ENCODE peak calls at places on chromosomes 16 and 17, in eight cellular contexts. One of them, this sample, is unnamed.

GRCh38 chr16:89026121-89026612 is 49.2 kb upstream of the CBFA2T3 start:
- DNase-seq in thyroid gland: no peak
- DNase-seq in ovary: no peak
- DNase-seq in PC-9: no peak
- DNase-seq in cardiac fibroblast: no peak
- DNase-seq in upper lobe of right lung: peak
- DNase-seq in omental fat pad: no peak
- DNase-seq in WTC11: peak
- DNase-seq in this sample: no peak

GRCh38 chr16:51648521-51648920 is 497.5 kb upstream of the SALL1 start:
- DNase-seq in ovary: no peak
- DNase-seq in omental fat pad: no peak
- DNase-seq in PC-9: no peak
- DNase-seq in thyroid gland: no peak
- DNase-seq in upper lobe of right lung: no peak
- DNase-seq in WTC11: no peak
- DNase-seq in cardiac fibroblast: peak
- DNase-seq in this sample: no peak

GRCh38 chr17:10420811-10421210 is 939 bp downstream of the MYH8 start:
- DNase-seq in PC-9: no peak
- DNase-seq in thyroid gland: no peak
- DNase-seq in cardiac fibroblast: no peak
- DNase-seq in omental fat pad: no peak
- DNase-seq in WTC11: no peak
- DNase-seq in upper lobe of right lung: no peak
- DNase-seq in ovary: no peak
- DNase-seq in this sample: no peak

GRCh38 chr17:80124351-80124981 is 22.5 kb downstream of the EIF4A3 start:
- DNase-seq in ovary: no peak
- DNase-seq in WTC11: peak
- DNase-seq in cardiac fibroblast: peak
- DNase-seq in thyroid gland: peak
- DNase-seq in upper lobe of right lung: no peak
- DNase-seq in PC-9: peak
- DNase-seq in omental fat pad: no peak
- DNase-seq in this sample: no peak

GRCh38 chr16:82735176-82735575 is 108.4 kb downstream of the CDH13 start:
- DNase-seq in PC-9: no peak
- DNase-seq in ovary: no peak
- DNase-seq in thyroid gland: peak
- DNase-seq in upper lobe of right lung: no peak
- DNase-seq in cardiac fibroblast: peak
- DNase-seq in omental fat pad: no peak
- DNase-seq in WTC11: no peak
- DNase-seq in this sample: no peak

GRCh38 chr17:43389022-43389947 is 9.5 kb upstream of the ARL4D start:
- DNase-seq in ovary: peak
- DNase-seq in upper lobe of right lung: peak
- DNase-seq in omental fat pad: peak
- DNase-seq in thyroid gland: peak
- DNase-seq in cardiac fibroblast: peak
- DNase-seq in WTC11: peak
- DNase-seq in PC-9: peak
- DNase-seq in this sample: peak

GRCh38 chr17:80160536-80160935 is 9.3 kb upstream of the CARD14 start:
- DNase-seq in thyroid gland: no peak
- DNase-seq in WTC11: no peak
- DNase-seq in upper lobe of right lung: no peak
- DNase-seq in cardiac fibroblast: no peak
- DNase-seq in ovary: no peak
- DNase-seq in omental fat pad: no peak
- DNase-seq in PC-9: no peak
- DNase-seq in this sample: no peak

GRCh38 chr16:84277244-84277823 is 17.3 kb upstream of the WFDC1 start:
- DNase-seq in WTC11: peak
- DNase-seq in upper lobe of right lung: peak
- DNase-seq in thyroid gland: peak
- DNase-seq in ovary: peak
- DNase-seq in PC-9: no peak
- DNase-seq in omental fat pad: peak
- DNase-seq in cardiac fibroblast: peak
- DNase-seq in this sample: peak

GRCh38 chr17:7060165-7060890 is 16.4 kb upstream of the SLC16A11 start:
- DNase-seq in upper lobe of right lung: no peak
- DNase-seq in PC-9: peak
- DNase-seq in WTC11: no peak
- DNase-seq in cardiac fibroblast: peak
- DNase-seq in ovary: no peak
- DNase-seq in omental fat pad: no peak
- DNase-seq in thyroid gland: no peak
- DNase-seq in this sample: no peak

GRCh38 chr17:17348872-17349723 is 45.9 kb downstream of the NT5M start:
- DNase-seq in thyroid gland: no peak
- DNase-seq in ovary: peak
- DNase-seq in PC-9: no peak
- DNase-seq in upper lobe of right lung: peak
- DNase-seq in cardiac fibroblast: peak
- DNase-seq in omental fat pad: no peak
- DNase-seq in WTC11: no peak
- DNase-seq in this sample: no peak

GRCh38 chr16:23369416-23369815 is 67.3 kb downstream of the SCNN1B start:
- DNase-seq in ovary: no peak
- DNase-seq in PC-9: no peak
- DNase-seq in thyroid gland: no peak
- DNase-seq in WTC11: no peak
- DNase-seq in cardiac fibroblast: no peak
- DNase-seq in upper lobe of right lung: no peak
- DNase-seq in omental fat pad: no peak
- DNase-seq in this sample: no peak

GRCh38 chr17:63694229-63694973 is 5.5 kb downstream of the LIMD2 start:
- DNase-seq in ovary: no peak
- DNase-seq in omental fat pad: no peak
- DNase-seq in WTC11: no peak
- DNase-seq in PC-9: no peak
- DNase-seq in cardiac fibroblast: no peak
- DNase-seq in thyroid gland: no peak
- DNase-seq in upper lobe of right lung: no peak
- DNase-seq in this sample: no peak

GRCh38 chr16:89593841-89594240 is 18.3 kb downstream of the CPNE7 start:
- DNase-seq in thyroid gland: no peak
- DNase-seq in WTC11: no peak
- DNase-seq in omental fat pad: no peak
- DNase-seq in upper lobe of right lung: no peak
- DNase-seq in PC-9: no peak
- DNase-seq in ovary: no peak
- DNase-seq in cardiac fibroblast: no peak
- DNase-seq in this sample: no peak

DNA sequence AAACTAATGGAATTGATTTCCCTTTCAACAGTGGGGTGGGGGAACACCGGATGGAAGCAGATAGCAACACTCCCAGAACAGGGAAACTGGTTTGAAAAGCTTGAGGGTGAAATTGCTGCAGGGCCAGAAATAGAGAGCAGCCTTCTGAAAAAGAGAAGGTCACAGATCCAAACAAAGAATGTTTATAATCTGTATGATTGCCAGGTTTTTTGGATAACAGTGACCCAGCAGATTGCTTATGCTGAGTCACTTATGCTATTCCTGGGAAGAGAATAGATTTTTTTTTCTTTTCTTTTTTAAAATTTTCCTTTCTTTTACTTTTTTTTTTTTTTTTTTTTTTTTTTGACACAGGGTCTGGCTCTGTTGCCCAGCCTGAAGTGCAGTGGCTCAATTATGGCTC is 641.3 kb downstream of the KCNJ2 start:
- DNase-seq in PC-9: no peak
- DNase-seq in WTC11: no peak
- DNase-seq in ovary: no peak
- DNase-seq in cardiac fibroblast: peak
- DNase-seq in upper lobe of right lung: no peak
- DNase-seq in thyroid gland: no peak
- DNase-seq in omental fat pad: no peak
- DNase-seq in this sample: peak
- TF ChIP-seq CTCF in PC-9: no peak
- TF ChIP-seq CTCF in WTC11: no peak
- TF ChIP-seq CTCF in ovary: no peak
- TF ChIP-seq CTCF in cardiac fibroblast: no peak
- TF ChIP-seq CTCF in upper lobe of right lung: no peak
- TF ChIP-seq CTCF in thyroid gland: no peak
- TF ChIP-seq CTCF in omental fat pad: no peak
- TF ChIP-seq CTCF in this sample: no peak

GRCh38 chr17:67970783-67971182 is 25.5 kb downstream of the C17orf58 start:
- DNase-seq in PC-9: no peak
- DNase-seq in upper lobe of right lung: no peak
- DNase-seq in thyroid gland: no peak
- DNase-seq in omental fat pad: no peak
- DNase-seq in ovary: no peak
- DNase-seq in cardiac fibroblast: no peak
- DNase-seq in WTC11: no peak
- DNase-seq in this sample: no peak

GRCh38 chr17:67974186-67974585 is 22.1 kb downstream of the C17orf58 start:
- DNase-seq in omental fat pad: no peak
- DNase-seq in WTC11: peak
- DNase-seq in upper lobe of right lung: no peak
- DNase-seq in ovary: no peak
- DNase-seq in cardiac fibroblast: no peak
- DNase-seq in PC-9: no peak
- DNase-seq in thyroid gland: no peak
- DNase-seq in this sample: no peak

GRCh38 chr17:67980456-67980855 is 15.8 kb downstream of the C17orf58 start:
- DNase-seq in ovary: no peak
- DNase-seq in thyroid gland: no peak
- DNase-seq in omental fat pad: no peak
- DNase-seq in WTC11: no peak
- DNase-seq in cardiac fibroblast: no peak
- DNase-seq in PC-9: no peak
- DNase-seq in upper lobe of right lung: no peak
- DNase-seq in this sample: no peak

DNA sequence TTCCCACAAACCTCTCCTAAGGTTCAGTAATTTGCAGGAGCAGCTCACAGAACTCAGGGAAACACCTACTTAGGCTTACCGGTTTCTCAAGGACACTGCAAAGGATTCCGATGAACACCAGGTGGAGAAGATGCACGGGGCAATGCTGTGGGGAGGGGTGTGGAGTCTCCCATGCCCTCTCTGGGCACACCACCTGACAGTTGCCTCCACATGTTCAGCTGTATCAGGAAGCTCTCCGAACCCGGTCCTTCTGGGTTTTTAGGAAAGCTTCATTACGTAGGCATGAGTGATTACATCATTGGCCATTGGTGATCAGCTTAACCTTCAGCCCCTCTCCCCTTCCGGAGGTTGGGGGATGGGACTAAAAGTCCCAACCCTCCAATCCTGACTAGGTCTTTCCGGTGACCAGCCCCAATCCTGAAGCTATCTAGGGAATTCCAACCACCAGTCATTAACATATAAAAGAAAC is 21.6 kb downstream of the C17orf58 start:
- DNase-seq in omental fat pad: no peak
- DNase-seq in cardiac fibroblast: no peak
- DNase-seq in upper lobe of right lung: no peak
- DNase-seq in PC-9: no peak
- DNase-seq in ovary: no peak
- DNase-seq in WTC11: peak
- DNase-seq in thyroid gland: no peak
- DNase-seq in this sample: no peak
- TF ChIP-seq CTCF in omental fat pad: no peak
- TF ChIP-seq CTCF in cardiac fibroblast: no peak
- TF ChIP-seq CTCF in upper lobe of right lung: no peak
- TF ChIP-seq CTCF in PC-9: no peak
- TF ChIP-seq CTCF in ovary: no peak
- TF ChIP-seq CTCF in WTC11: no peak
- TF ChIP-seq CTCF in thyroid gland: no peak
- TF ChIP-seq CTCF in this sample: no peak

GRCh38 chr17:2593846-2594656 is 597 bp downstream of the PAFAH1B1 start:
- DNase-seq in upper lobe of right lung: peak
- DNase-seq in PC-9: peak
- DNase-seq in cardiac fibroblast: peak
- DNase-seq in ovary: peak
- DNase-seq in thyroid gland: peak
- DNase-seq in omental fat pad: peak
- DNase-seq in WTC11: peak
- DNase-seq in this sample: peak
- TF ChIP-seq CTCF in upper lobe of right lung: no peak
- TF ChIP-seq CTCF in PC-9: no peak
- TF ChIP-seq CTCF in cardiac fibroblast: no peak
- TF ChIP-seq CTCF in ovary: no peak
- TF ChIP-seq CTCF in thyroid gland: no peak
- TF ChIP-seq CTCF in omental fat pad: no peak
- TF ChIP-seq CTCF in WTC11: no peak
- TF ChIP-seq CTCF in this sample: no peak

GRCh38 chr17:37358830-37359681 is 16.7 kb upstream of the C17orf78 start:
- DNase-seq in upper lobe of right lung: peak
- DNase-seq in omental fat pad: peak
- DNase-seq in thyroid gland: peak
- DNase-seq in WTC11: peak
- DNase-seq in cardiac fibroblast: peak
- DNase-seq in PC-9: peak
- DNase-seq in ovary: peak
- DNase-seq in this sample: peak
- TF ChIP-seq CTCF in upper lobe of right lung: peak
- TF ChIP-seq CTCF in omental fat pad: no peak
- TF ChIP-seq CTCF in thyroid gland: peak
- TF ChIP-seq CTCF in WTC11: no peak
- TF ChIP-seq CTCF in cardiac fibroblast: peak
- TF ChIP-seq CTCF in PC-9: no peak
- TF ChIP-seq CTCF in ovary: peak
- TF ChIP-seq CTCF in this sample: no peak

This sample was measured in AG09319.